ENCODE peak calls at places on chromosomes 6 and 20, in nine cellular contexts. T, F, D, R, V, P, M, E and W are unnamed samples. For H3K27me3, the result is how much of the 10 kb centered on the place peaks cover.

GRCh38 chr6:133973109-133973971 is 20.3 kb downstream of the TBPL1 start:
- DNase-seq in M (peak), V (no peak), P (peak), R (no peak), F (peak), E (no peak), D (peak), T (no peak), W (no peak)

GRCh38 chr6:168107191-168107940 is 28.4 kb upstream of the FRMD1 start:
- DNase-seq in M (no peak), V (peak), D (no peak), P (no peak), R (no peak), F (no peak), E (no peak), T (no peak), W (no peak)

GRCh38 chr20:50267041-50267865 is 76.6 kb downstream of the CEBPB start:
- DNase-seq in R (no peak), F (peak), V (no peak), M (no peak), T (peak), D (no peak), P (peak), E (peak), W (no peak)

GRCh38 chr6:42345696-42346416 is 105.9 kb downstream of the TRERF1 start:
- DNase-seq in D (no peak), F (no peak), V (no peak), M (no peak), T (no peak), R (no peak), P (no peak), E (no peak), W (no peak)

GRCh38 chr6:149094934-149095341 is 222.6 kb upstream of the TAB2 start:
- DNase-seq in V (no peak), T (no peak), E (no peak), F (no peak), M (no peak), P (no peak), R (no peak), D (no peak), W (no peak)

GRCh38 chr6:154532426-154532825 is 21.9 kb upstream of the CNKSR3 start:
- DNase-seq in E (no peak), F (no peak), P (no peak), T (no peak), R (no peak), M (no peak), V (no peak), D (no peak), W (no peak)

GRCh38 chr6:166388605-166389004 is 5.9 kb upstream of the MPC1 start:
- DNase-seq in P (no peak), F (no peak), M (no peak), T (no peak), E (no peak), R (no peak), V (no peak), D (no peak), W (no peak)

GRCh38 chr6:138504764-138505689 is 5.7 kb upstream of the NHSL1 start:
- DNase-seq in D (no peak), P (no peak), F (no peak), V (no peak), R (no peak), E (no peak), T (no peak), M (no peak), W (no peak)

GRCh38 chr6:122033564-122034181 is 365.8 kb upstream of the HSF2 start:
- DNase-seq in E (no peak), P (peak), F (peak), M (peak), V (no peak), T (no peak), R (no peak), D (peak), W (no peak)

GRCh38 chr20:46018611-46019010 is 9.9 kb downstream of the MMP9 start:
- DNase-seq in R (no peak), T (no peak), E (no peak), P (no peak), V (no peak), D (no peak), F (no peak), M (no peak), W (no peak)
- H3K27me3 ChIP-seq in R (under half), T (under half), E (under half), P (under half), V (under half), D (half or more), F (under half), M (under half), W (under half)

GRCh38 chr20:46053416-46053815 is 24.4 kb downstream of the SLC12A5 start:
- DNase-seq in R (no peak), E (no peak), M (no peak), F (no peak), D (no peak), V (no peak), T (no peak), P (no peak), W (no peak)

GRCh38 chr20:46050444-46050843 is 21.4 kb downstream of the SLC12A5 start:
- DNase-seq in P (no peak), E (no peak), T (no peak), R (no peak), F (no peak), M (no peak), D (no peak), V (no peak), W (no peak)

GRCh38 chr20:46049815-46050214 is 20.8 kb downstream of the SLC12A5 start:
- DNase-seq in F (no peak), M (no peak), E (no peak), D (no peak), R (no peak), V (no peak), T (no peak), P (no peak), W (no peak)

GRCh38 chr20:46050885-46051284 is 21.9 kb downstream of the SLC12A5 start:
- DNase-seq in T (no peak), R (no peak), V (no peak), E (no peak), P (no peak), F (no peak), M (no peak), D (no peak), W (no peak)

DNA sequence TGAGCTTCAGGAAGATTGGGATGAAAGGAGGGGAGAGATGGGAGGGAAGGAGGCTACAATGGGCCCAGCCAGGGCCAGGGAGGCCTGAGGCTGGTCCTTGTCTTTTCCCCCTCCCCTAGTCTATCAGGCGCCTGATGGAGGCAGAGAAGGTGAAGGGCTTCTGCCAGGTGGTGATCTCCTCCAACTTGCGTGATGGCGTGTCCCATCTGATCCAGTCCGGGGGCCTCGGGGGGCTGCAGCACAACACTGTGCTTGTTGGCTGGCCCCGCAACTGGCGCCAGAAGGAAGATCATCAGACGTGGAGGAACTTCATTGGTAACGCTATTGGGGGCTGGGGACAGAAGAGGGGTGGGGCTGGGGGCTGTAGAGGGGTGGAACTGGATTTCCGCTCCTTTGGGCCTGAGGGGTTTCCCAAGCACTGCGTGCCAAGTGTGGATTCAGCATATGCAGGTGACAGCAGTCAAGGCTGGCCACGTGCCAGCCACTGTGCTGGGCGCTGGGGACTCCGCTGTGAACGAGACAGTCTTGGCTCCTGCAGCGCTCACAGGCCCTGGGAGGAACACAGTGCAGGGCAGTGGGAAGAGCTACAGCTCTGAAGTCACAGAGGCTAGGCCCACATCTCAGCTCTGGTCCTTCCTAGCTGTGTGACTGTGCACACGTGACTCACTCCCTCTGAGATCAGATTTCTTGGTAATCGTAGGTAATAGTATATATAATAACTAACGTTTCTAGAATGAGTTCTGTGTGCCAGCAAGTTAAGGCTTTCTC is 22.7 kb downstream of the SLC12A5 start:
- DNase-seq in E (no peak), D (no peak), T (no peak), R (no peak), M (no peak), V (no peak), F (no peak), P (peak), W (no peak)
- H3K27me3 ChIP-seq in E (under half), D (half or more), T (under half), R (under half), M (under half), V (under half), F (under half), P (under half), W (under half)

GRCh38 chr6:45688180-45688579 is 310.4 kb upstream of the SUPT3H start:
- DNase-seq in M (no peak), R (no peak), T (no peak), P (no peak), F (no peak), D (no peak), V (no peak), E (no peak), W (no peak)
- H3K27me3 ChIP-seq in M (under half), R (under half), T (under half), P (under half), F (under half), D (under half), V (under half), E (under half), W (under half)

DNA sequence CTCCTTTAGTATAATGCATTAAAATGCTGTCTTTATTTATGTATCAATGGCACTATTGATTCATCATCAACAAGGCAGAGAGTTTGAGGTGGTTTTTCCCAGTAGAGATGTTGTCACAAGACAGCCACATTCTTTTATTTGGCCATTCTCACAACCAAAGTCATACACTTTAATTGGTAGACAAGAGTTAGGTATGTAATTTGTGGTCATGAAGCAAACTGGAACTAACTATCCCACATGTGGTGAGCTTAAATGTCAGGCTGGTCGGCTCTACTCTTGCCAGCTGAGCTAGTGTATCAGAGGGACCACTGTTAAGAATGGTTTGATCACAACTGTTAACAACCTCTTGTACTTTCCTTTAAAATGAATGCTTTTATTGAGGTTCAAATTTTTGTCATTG is 714.6 kb downstream of the CD109 start:
- DNase-seq in M (no peak), E (no peak), T (no peak), R (no peak), F (no peak), V (no peak), P (no peak), D (peak), W (no peak)
- H3K27me3 ChIP-seq in M (under half), E (under half), T (under half), R (under half), F (under half), V (under half), P (under half), D (under half), W (under half)

GRCh38 chr6:117906905-117907599 is at the start of gene SLC35F1:
- DNase-seq in T (no peak), F (peak), E (peak), M (no peak), R (no peak), V (peak), P (peak), D (peak), W (peak)
- H3K27me3 ChIP-seq in T (under half), F (under half), E (under half), M (under half), R (under half), V (under half), P (under half), D (under half), W (under half)

GRCh38 chr6:1621328-1621701 is 11.6 kb downstream of the FOXC1 start:
- DNase-seq in R (no peak), D (no peak), V (no peak), F (peak), E (no peak), P (no peak), T (no peak), M (no peak), W (no peak)
- H3K27me3 ChIP-seq in R (under half), D (under half), V (half or more), F (half or more), E (under half), P (under half), T (under half), M (under half), W (under half)

GRCh38 chr6:99031957-99032356 is 84.2 kb upstream of the FBXL4 start:
- DNase-seq in M (no peak), R (no peak), F (no peak), D (no peak), V (no peak), T (no peak), E (no peak), P (no peak), W (no peak)

GRCh38 chr6:99036672-99037071 is 88.9 kb upstream of the FBXL4 start:
- DNase-seq in M (no peak), E (no peak), F (no peak), R (no peak), P (no peak), V (no peak), T (no peak), D (no peak), W (no peak)

GRCh38 chr6:99030915-99031314 is 83.2 kb upstream of the FBXL4 start:
- DNase-seq in R (no peak), E (no peak), P (no peak), D (no peak), M (no peak), F (no peak), V (no peak), T (no peak), W (no peak)

GRCh38 chr6:99032396-99032795 is 84.7 kb upstream of the FBXL4 start:
- DNase-seq in D (no peak), P (no peak), E (no peak), V (no peak), F (no peak), T (no peak), R (no peak), M (no peak), W (no peak)
- H3K27me3 ChIP-seq in D (under half), P (under half), E (under half), V (under half), F (under half), T (under half), R (under half), M (under half), W (under half)

GRCh38 chr6:159948199-159948598 is 20.7 kb upstream of the IGF2R start:
- DNase-seq in E (no peak), D (no peak), M (no peak), T (no peak), P (no peak), F (no peak), V (no peak), R (no peak), W (no peak)

GRCh38 chr6:159952289-159953005 is 16.4 kb upstream of the IGF2R start:
- DNase-seq in T (no peak), M (no peak), V (no peak), D (no peak), P (no peak), R (no peak), E (no peak), F (no peak), W (no peak)

GRCh38 chr6:159951772-159952171 is 17.1 kb upstream of the IGF2R start:
- DNase-seq in R (no peak), M (no peak), V (no peak), T (no peak), F (no peak), E (no peak), P (no peak), D (no peak), W (no peak)

GRCh38 chr6:159955945-159956361 is 12.9 kb upstream of the IGF2R start:
- DNase-seq in F (no peak), R (no peak), M (no peak), P (no peak), T (no peak), D (no peak), V (no peak), E (no peak), W (no peak)

DNA sequence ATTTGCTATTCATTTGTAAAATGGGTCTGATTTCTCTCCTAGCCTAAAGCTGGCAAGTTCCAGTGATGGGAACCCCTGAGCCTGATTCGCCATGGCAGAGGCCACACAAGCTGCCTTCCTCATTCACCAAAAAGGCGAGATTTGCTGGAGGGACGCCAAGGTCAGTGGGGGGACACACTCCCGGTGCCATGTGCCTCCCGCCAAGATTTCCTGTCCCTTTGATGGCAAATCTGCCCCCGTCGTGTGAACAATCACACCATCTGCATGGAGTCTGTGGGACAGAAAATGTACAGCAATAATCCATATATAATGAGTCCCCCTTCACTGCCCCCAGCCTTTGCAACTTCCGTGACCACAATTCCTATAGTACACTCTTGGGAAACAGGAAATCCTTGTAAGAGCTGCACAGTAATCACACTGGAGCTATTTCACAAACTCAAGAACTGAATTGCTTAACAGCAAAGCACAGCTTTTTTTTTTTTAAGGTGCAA is 15.7 kb upstream of the IGF2R start:
- DNase-seq in V (no peak), M (no peak), P (no peak), R (no peak), T (no peak), D (peak), E (peak), F (no peak), W (no peak)
- H3K27me3 ChIP-seq in V (under half), M (under half), P (under half), R (under half), T (under half), D (under half), E (under half), F (under half), W (under half)

GRCh38 chr6:125759959-125760457 is 10.6 kb downstream of the HEY2 start:
- DNase-seq in P (no peak), R (no peak), E (no peak), T (no peak), M (no peak), D (no peak), F (no peak), V (no peak), W (no peak)

GRCh38 chr6:125759184-125759902 is 9.9 kb downstream of the HEY2 start:
- DNase-seq in R (no peak), F (peak), D (no peak), T (no peak), P (no peak), M (no peak), E (peak), V (no peak), W (peak)

GRCh38 chr6:125769147-125769783 is 19.8 kb downstream of the HEY2 start:
- DNase-seq in F (no peak), V (no peak), R (no peak), M (no peak), T (no peak), D (no peak), P (no peak), E (no peak), W (no peak)

GRCh38 chr6:125765944-125766343 is 16.5 kb downstream of the HEY2 start:
- DNase-seq in F (no peak), R (no peak), D (no peak), P (no peak), V (no peak), M (no peak), E (no peak), T (no peak), W (no peak)

DNA sequence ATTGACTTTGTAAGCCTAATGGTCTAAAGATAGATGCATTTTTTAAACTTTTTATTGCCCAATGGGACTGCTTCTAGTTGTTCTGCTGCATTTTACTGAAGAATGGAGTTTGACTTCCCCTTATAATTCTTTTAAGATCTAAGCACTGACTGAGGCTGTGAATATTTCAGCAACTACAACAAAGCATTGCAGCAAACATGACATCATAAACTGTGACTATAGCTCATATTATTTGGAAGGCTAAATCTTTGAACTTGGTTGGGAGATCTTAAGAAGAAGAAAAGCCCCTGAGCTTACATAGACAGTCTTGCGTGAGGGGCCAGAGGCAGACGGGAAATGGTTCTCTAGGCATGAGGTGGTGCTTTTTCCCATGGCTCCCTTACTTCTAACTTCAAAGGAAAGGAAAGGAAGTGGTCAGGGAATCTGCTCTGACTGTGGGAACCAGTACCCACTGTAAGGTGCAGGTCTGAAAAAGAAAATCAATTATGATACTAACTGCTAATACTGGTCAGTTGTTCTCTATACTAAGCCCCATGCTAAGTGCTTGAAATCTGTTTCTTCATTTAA is 14.8 kb downstream of the HEY2 start:
- DNase-seq in F (no peak), T (no peak), D (no peak), M (no peak), E (no peak), R (no peak), P (no peak), V (no peak), W (no peak)
- H3K27me3 ChIP-seq in F (under half), T (under half), D (under half), M (under half), E (under half), R (under half), P (under half), V (under half), W (under half)

GRCh38 chr6:13413906-13414555 is 73.4 kb downstream of the GFOD1 start:
- DNase-seq in E (no peak), F (no peak), T (peak), V (peak), P (no peak), R (no peak), D (no peak), M (peak), W (peak)

GRCh38 chr6:13412211-13412610 is 75.2 kb downstream of the GFOD1 start:
- DNase-seq in D (no peak), P (no peak), F (no peak), E (no peak), R (no peak), T (no peak), M (no peak), V (no peak), W (no peak)

GRCh38 chr6:13412639-13413465 is 74.5 kb downstream of the GFOD1 start:
- DNase-seq in R (no peak), P (no peak), M (no peak), D (no peak), T (no peak), F (no peak), E (no peak), V (no peak), W (no peak)

GRCh38 chr6:13415276-13415675 is 72.1 kb downstream of the GFOD1 start:
- DNase-seq in T (no peak), E (no peak), D (no peak), F (no peak), M (no peak), V (no peak), R (no peak), P (no peak), W (no peak)

GRCh38 chr6:13413466-13413862 is 73.9 kb downstream of the GFOD1 start:
- DNase-seq in E (no peak), R (no peak), T (no peak), V (no peak), D (no peak), P (peak), F (no peak), M (no peak), W (no peak)
- H3K27me3 ChIP-seq in E (under half), R (under half), T (under half), V (under half), D (under half), P (under half), F (under half), M (under half), W (under half)